ENCODE peak calls at places on chromosomes 6 and 20, in four cellular contexts. One of them, this sample, is unnamed.

GRCh38 chr20:10064611-10065010 is 29.8 kb downstream of the ANKEF1 start:
- DNase-seq in A549: no peak
- DNase-seq in HepG2: no peak
- DNase-seq in K562: no peak
- DNase-seq in this sample: no peak

GRCh38 chr6:43509142-43509983 is 783 bp downstream of the LRRC73 start:
- DNase-seq in A549: no peak
- DNase-seq in HepG2: no peak
- DNase-seq in K562: no peak
- DNase-seq in this sample: peak

GRCh38 chr6:107812370-107812769 is 11.7 kb downstream of the SCML4 start:
- DNase-seq in A549: no peak
- DNase-seq in HepG2: no peak
- DNase-seq in K562: no peak
- DNase-seq in this sample: no peak

GRCh38 chr20:3854462-3854870 is 7.8 kb downstream of the MAVS start:
- DNase-seq in A549: no peak
- DNase-seq in HepG2: peak
- DNase-seq in K562: peak
- DNase-seq in this sample: peak

GRCh38 chr6:47029865-47030561 is 12.1 kb downstream of the ADGRF1 start:
- DNase-seq in A549: no peak
- DNase-seq in HepG2: no peak
- DNase-seq in K562: no peak
- DNase-seq in this sample: no peak

GRCh38 chr6:135397172-135397952 is 100.2 kb downstream of the AHI1 start:
- DNase-seq in A549: no peak
- DNase-seq in HepG2: no peak
- DNase-seq in K562: no peak
- DNase-seq in this sample: no peak

GRCh38 chr6:87155920-87156600 is 695 bp downstream of the ZNF292 start:
- DNase-seq in A549: peak
- DNase-seq in HepG2: peak
- DNase-seq in K562: peak
- DNase-seq in this sample: peak

GRCh38 chr20:51116765-51117686 is 94.1 kb upstream of the KCNG1 start:
- DNase-seq in A549: no peak
- DNase-seq in HepG2: no peak
- DNase-seq in K562: peak
- DNase-seq in this sample: no peak

GRCh38 chr20:478949-479429 is 16.7 kb upstream of the TBC1D20 start:
- DNase-seq in A549: peak
- DNase-seq in HepG2: peak
- DNase-seq in K562: peak
- DNase-seq in this sample: no peak

GRCh38 chr20:35006531-35006971 is 50.9 kb downstream of the MYH7B start:
- DNase-seq in A549: no peak
- DNase-seq in HepG2: no peak
- DNase-seq in K562: no peak
- DNase-seq in this sample: peak

GRCh38 chr6:49639177-49639817 is 2.7 kb upstream of the RHAG start:
- DNase-seq in A549: no peak
- DNase-seq in HepG2: peak
- DNase-seq in K562: no peak
- DNase-seq in this sample: no peak

GRCh38 chr6:112691289-112691688 is 344.2 kb downstream of the RFPL4B start:
- DNase-seq in A549: peak
- DNase-seq in HepG2: no peak
- DNase-seq in K562: no peak
- DNase-seq in this sample: no peak

GRCh38 chr6:121678245-121678644 is 242.8 kb downstream of the GJA1 start:
- DNase-seq in A549: no peak
- DNase-seq in HepG2: no peak
- DNase-seq in K562: no peak
- DNase-seq in this sample: no peak

GRCh38 chr20:64222273-64222672 is 33.3 kb upstream of the PCMTD2 start:
- DNase-seq in A549: no peak
- DNase-seq in HepG2: no peak
- DNase-seq in K562: no peak
- DNase-seq in this sample: no peak

GRCh38 chr6:12271594-12271993 is 18.6 kb upstream of the EDN1 start:
- DNase-seq in A549: no peak
- DNase-seq in HepG2: no peak
- DNase-seq in K562: no peak
- DNase-seq in this sample: no peak
- TF ChIP-seq NR3C1 in A549: no peak
- TF ChIP-seq NR3C1 in HepG2: no peak
- TF ChIP-seq NR3C1 in K562: no peak
- TF ChIP-seq NR3C1 in this sample: no peak

DNA sequence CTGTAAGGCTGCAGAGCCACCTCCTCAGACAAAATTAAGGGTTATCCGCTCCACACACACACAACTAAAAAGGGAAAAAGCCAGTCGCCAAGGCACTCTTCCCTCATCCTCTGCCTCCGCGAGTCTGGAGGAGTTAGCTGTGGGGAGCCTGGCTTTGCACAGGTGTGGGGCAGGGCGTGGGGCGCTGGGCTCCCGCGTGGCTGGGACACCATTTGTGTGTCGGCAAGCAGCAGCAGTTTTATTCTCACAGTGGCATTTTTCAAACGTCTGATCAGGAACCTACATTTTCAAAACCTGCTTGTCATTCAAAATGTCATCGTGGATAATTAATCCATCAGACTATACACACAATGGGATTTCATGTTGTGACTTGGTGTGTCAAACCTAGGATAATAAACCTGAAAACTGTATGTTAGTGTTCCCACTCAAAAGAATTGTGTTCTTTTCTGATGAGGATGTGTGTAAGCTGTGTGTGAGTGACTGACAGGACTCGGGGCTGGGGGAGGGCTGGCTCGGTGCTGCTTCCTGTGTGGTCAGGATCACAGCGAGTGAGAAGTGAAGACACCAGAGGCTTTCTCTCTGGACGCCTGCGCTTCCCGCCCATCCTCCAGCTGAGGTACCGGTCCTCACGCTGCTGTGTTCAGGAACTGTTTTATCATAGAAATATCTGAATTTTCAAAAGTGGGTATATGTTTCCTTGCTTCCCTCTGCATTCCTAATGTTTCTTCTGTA is 83.1 kb downstream of the IRF4 start:
- DNase-seq in A549: no peak
- DNase-seq in HepG2: no peak
- DNase-seq in K562: no peak
- DNase-seq in this sample: no peak
- TF ChIP-seq NR3C1 in A549: no peak
- TF ChIP-seq NR3C1 in HepG2: no peak
- TF ChIP-seq NR3C1 in K562: no peak
- TF ChIP-seq NR3C1 in this sample: no peak

GRCh38 chr6:56724455-56724854 is 81.8 kb upstream of the DST start:
- DNase-seq in A549: no peak
- DNase-seq in HepG2: no peak
- DNase-seq in K562: no peak
- DNase-seq in this sample: no peak
- TF ChIP-seq NR3C1 in A549: no peak
- TF ChIP-seq NR3C1 in HepG2: no peak
- TF ChIP-seq NR3C1 in K562: no peak
- TF ChIP-seq NR3C1 in this sample: no peak

GRCh38 chr6:53673138-53673801 is 7.7 kb upstream of the KLHL31 start:
- DNase-seq in A549: peak
- DNase-seq in HepG2: peak
- DNase-seq in K562: no peak
- DNase-seq in this sample: no peak
- TF ChIP-seq NR3C1 in A549: no peak
- TF ChIP-seq NR3C1 in HepG2: no peak
- TF ChIP-seq NR3C1 in K562: no peak
- TF ChIP-seq NR3C1 in this sample: no peak

GRCh38 chr20:48822879-48823385 is 4.9 kb downstream of the PREX1 start:
- DNase-seq in A549: no peak
- DNase-seq in HepG2: no peak
- DNase-seq in K562: no peak
- DNase-seq in this sample: no peak
- TF ChIP-seq NR3C1 in A549: no peak
- TF ChIP-seq NR3C1 in HepG2: no peak
- TF ChIP-seq NR3C1 in K562: no peak
- TF ChIP-seq NR3C1 in this sample: no peak

DNA sequence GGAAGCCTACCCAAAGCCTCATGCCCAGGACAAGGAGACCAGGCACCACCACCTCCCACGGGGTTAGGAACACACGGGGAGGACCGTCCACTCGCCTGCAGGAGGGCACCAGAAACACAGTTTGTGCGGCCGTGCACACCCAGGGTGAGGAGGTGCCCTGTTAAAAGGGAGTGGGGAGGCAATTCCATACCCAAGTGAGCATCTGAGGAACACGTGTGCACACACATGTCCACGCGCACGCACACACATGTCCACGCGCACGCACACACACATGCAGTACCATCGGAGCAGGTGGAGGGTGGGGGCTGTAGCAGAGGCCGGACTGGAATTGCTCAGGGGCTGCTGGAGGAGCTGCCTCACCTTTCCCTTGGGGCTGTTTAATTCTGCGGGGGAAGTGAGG is 259.4 kb downstream of the TAF4 start:
- DNase-seq in A549: no peak
- DNase-seq in HepG2: no peak
- DNase-seq in K562: no peak
- DNase-seq in this sample: no peak
- TF ChIP-seq NR3C1 in A549: no peak
- TF ChIP-seq NR3C1 in HepG2: no peak
- TF ChIP-seq NR3C1 in K562: no peak
- TF ChIP-seq NR3C1 in this sample: no peak

GRCh38 chr6:32415521-32416019 is 8.6 kb upstream of the BTNL2 start:
- DNase-seq in A549: peak
- DNase-seq in HepG2: peak
- DNase-seq in K562: peak
- DNase-seq in this sample: peak
- TF ChIP-seq NR3C1 in A549: no peak
- TF ChIP-seq NR3C1 in HepG2: no peak
- TF ChIP-seq NR3C1 in K562: no peak
- TF ChIP-seq NR3C1 in this sample: no peak

GRCh38 chr6:35199866-35200265 is 13.9 kb upstream of the SCUBE3 start:
- DNase-seq in A549: no peak
- DNase-seq in HepG2: peak
- DNase-seq in K562: no peak
- DNase-seq in this sample: no peak

GRCh38 chr6:35203680-35204079 is 10.1 kb upstream of the SCUBE3 start:
- DNase-seq in A549: no peak
- DNase-seq in HepG2: no peak
- DNase-seq in K562: no peak
- DNase-seq in this sample: no peak

GRCh38 chr6:35203152-35203670 is 10.5 kb upstream of the SCUBE3 start:
- DNase-seq in A549: no peak
- DNase-seq in HepG2: no peak
- DNase-seq in K562: no peak
- DNase-seq in this sample: no peak

GRCh38 chr6:35206346-35206745 is 7.4 kb upstream of the SCUBE3 start:
- DNase-seq in A549: no peak
- DNase-seq in HepG2: no peak
- DNase-seq in K562: no peak
- DNase-seq in this sample: no peak

GRCh38 chr6:35202066-35202546 is 11.7 kb upstream of the SCUBE3 start:
- DNase-seq in A549: no peak
- DNase-seq in HepG2: no peak
- DNase-seq in K562: no peak
- DNase-seq in this sample: no peak
- TF ChIP-seq NR3C1 in A549: no peak
- TF ChIP-seq NR3C1 in HepG2: no peak
- TF ChIP-seq NR3C1 in K562: no peak
- TF ChIP-seq NR3C1 in this sample: no peak

GRCh38 chr20:53534037-53534436 is 59.6 kb downstream of the ZNF217 start:
- DNase-seq in A549: no peak
- DNase-seq in HepG2: no peak
- DNase-seq in K562: no peak
- DNase-seq in this sample: no peak

DNA sequence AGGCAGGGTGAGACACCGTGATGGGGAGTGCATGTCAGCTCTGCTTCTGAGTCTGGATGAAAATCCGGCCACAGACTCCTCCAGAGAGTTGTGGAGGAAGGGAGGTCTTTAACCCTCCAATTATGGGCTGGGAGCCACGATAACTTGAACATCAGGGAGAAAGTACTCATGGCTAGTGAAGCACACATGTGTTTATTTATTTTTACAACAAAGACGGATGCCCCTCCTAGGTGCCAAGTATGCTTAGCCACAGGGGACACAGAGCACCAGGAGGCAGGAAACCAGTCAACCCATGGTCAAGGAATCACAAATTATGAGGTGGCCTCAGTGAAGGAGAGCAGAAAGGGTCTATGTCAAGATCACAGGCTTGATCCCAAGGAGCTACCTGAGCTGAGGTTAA is 54.1 kb downstream of the ZNF217 start:
- DNase-seq in A549: no peak
- DNase-seq in HepG2: no peak
- DNase-seq in K562: no peak
- DNase-seq in this sample: no peak
- TF ChIP-seq NR3C1 in A549: no peak
- TF ChIP-seq NR3C1 in HepG2: no peak
- TF ChIP-seq NR3C1 in K562: no peak
- TF ChIP-seq NR3C1 in this sample: no peak

GRCh38 chr6:34289137-34289536 is 40.3 kb upstream of the SMIM29 start:
- DNase-seq in A549: no peak
- DNase-seq in HepG2: no peak
- DNase-seq in K562: no peak
- DNase-seq in this sample: no peak

GRCh38 chr6:34292954-34293353 is 44.1 kb upstream of the SMIM29 start:
- DNase-seq in A549: no peak
- DNase-seq in HepG2: no peak
- DNase-seq in K562: no peak
- DNase-seq in this sample: no peak

GRCh38 chr6:34285571-34285970 is 36.8 kb upstream of the SMIM29 start:
- DNase-seq in A549: no peak
- DNase-seq in HepG2: no peak
- DNase-seq in K562: no peak
- DNase-seq in this sample: no peak

GRCh38 chr6:34284563-34285545 is 36.0 kb upstream of the SMIM29 start:
- DNase-seq in A549: no peak
- DNase-seq in HepG2: no peak
- DNase-seq in K562: peak
- DNase-seq in this sample: no peak

GRCh38 chr6:34288581-34288980 is 39.8 kb upstream of the SMIM29 start:
- DNase-seq in A549: no peak
- DNase-seq in HepG2: no peak
- DNase-seq in K562: no peak
- DNase-seq in this sample: no peak
- TF ChIP-seq NR3C1 in A549: no peak
- TF ChIP-seq NR3C1 in HepG2: no peak
- TF ChIP-seq NR3C1 in K562: no peak
- TF ChIP-seq NR3C1 in this sample: no peak